ENCODE peak calls at places on chromosomes 7 and 10, in four cellular contexts. M is K562, W is HepG2, A is GM12878. E is an unnamed sample.
A peak's percentile ranks its signal among the peaks of the same experiment; 100 is the strongest.

GRCh38 chr10:33783078-33783477 is 448.6 kb upstream of the NRP1 start:
- DNase-seq in W (no peak), A (no peak), M (no peak), E (no peak)

GRCh38 chr10:78912361-78913218 is 156.2 kb upstream of the ZMIZ1 start:
- DNase-seq in A (no peak), M (no peak), W (no peak), E (no peak)

GRCh38 chr10:80501381-80501912 is 36.3 kb upstream of the SH2D4B start:
- DNase-seq in M (no peak), W (no peak), A (no peak), E (no peak)

GRCh38 chr7:28678421-28678965 is 266.2 kb downstream of the CREB5 start:
- DNase-seq in W (no peak), A (no peak), M (no peak), E (no peak)

GRCh38 chr10:7593068-7593467 is 73.7 kb downstream of the ITIH5 start:
- DNase-seq in M (no peak), A (no peak), W (no peak), E (no peak)

GRCh38 chr7:73736885-73737284 is 1.7 kb downstream of the ABHD11 start:
- DNase-seq in A (no peak), M (no peak), W (no peak), E (no peak)

GRCh38 chr7:49127359-49127848 is 203.1 kb downstream of the CDC14C start:
- DNase-seq in M (no peak), W (no peak), A (no peak), E (no peak)

GRCh38 chr10:80319318-80319717 is 29.9 kb upstream of the MAT1A start:
- DNase-seq in A (no peak), M (no peak), W (no peak), E (no peak)

GRCh38 chr10:3499120-3499519 is 285.9 kb downstream of the KLF6 start:
- DNase-seq in W (no peak), A (no peak), M (no peak), E (no peak)

GRCh38 chr10:116809528-116810500 is 39.5 kb upstream of the ENO4 start:
- DNase-seq in M (peak; percentile 38), A (no peak), W (peak; percentile 12), E (no peak)

GRCh38 chr7:74480861-74481417 is 27.2 kb downstream of the GTF2IRD1 start:
- DNase-seq in A (no peak), W (no peak), M (no peak), E (no peak)

GRCh38 chr7:81150951-81151361 is 232.1 kb upstream of the SEMA3C start:
- DNase-seq in W (peak; percentile 25), A (no peak), M (no peak), E (no peak)

GRCh38 chr7:124550036-124550435 is 215.6 kb downstream of the GPR37 start:
- DNase-seq in M (no peak), W (no peak), A (no peak), E (no peak)

DNA sequence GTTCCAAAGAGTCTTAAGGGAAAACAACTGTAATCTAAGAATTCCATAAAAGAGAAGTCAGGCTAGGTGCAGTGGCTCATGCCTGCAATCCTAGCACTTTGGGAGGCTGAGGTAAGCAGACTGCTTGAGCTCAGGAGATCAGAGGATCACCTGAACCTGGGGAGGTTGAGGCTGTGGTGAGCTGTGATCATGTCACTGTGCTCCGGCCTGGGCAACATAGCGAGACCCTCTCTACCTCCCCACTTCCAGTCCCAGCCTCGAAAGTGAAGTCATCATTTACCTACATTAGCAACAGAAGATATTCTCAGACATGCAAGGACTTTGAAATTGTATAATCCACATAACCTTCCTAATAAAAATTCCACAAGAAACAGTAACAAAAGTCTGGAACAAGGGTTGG is 129.8 kb upstream of the DNAJB12 start:
- DNase-seq in W (no peak), M (no peak), A (no peak), E (no peak)
- TF ChIP-seq POLR2A in W (no peak), M (no peak), A (no peak), E (no peak)

GRCh38 chr10:95509281-95509680 is 51.9 kb downstream of the SORBS1 start:
- DNase-seq in W (no peak), M (no peak), A (no peak), E (no peak)

GRCh38 chr10:95513941-95514392 is 47.2 kb downstream of the SORBS1 start:
- DNase-seq in W (no peak), M (no peak), A (no peak), E (no peak)

GRCh38 chr10:95511314-95511713 is 49.9 kb downstream of the SORBS1 start:
- DNase-seq in A (no peak), W (no peak), M (no peak), E (no peak)

GRCh38 chr10:95516774-95517373 is 44.3 kb downstream of the SORBS1 start:
- DNase-seq in M (no peak), A (no peak), W (no peak), E (no peak)

DNA sequence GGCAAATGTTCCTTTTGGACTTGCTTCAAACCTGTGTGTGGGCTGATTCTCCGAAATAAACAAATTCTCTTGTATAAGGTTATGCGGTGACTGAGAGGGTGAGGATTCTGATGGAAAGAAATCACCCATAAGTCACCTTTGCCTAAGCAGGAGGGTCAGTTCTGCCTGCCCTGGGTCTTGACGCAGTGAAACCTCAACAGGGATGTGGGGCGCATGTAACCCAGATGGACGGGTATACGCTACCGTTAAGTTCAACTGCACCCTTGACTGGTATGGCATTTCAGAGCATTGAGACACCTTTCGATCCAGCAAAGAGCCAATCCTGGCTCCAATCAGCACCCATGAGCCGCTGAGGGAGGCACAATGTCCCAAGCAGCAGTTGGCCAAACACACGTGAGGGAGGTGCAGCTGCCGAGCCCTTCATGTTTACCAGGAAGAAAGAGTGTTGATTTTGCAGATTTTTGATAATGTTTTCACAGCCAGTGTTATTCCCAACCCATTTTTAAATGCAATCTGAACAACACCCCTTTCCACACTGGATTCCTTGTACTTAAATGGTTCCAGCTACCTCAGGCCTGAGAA is 48.1 kb downstream of the SORBS1 start:
- DNase-seq in A (no peak), M (no peak), W (peak; percentile 57), E (no peak)
- TF ChIP-seq POLR2AphosphoS5 in A (no peak), M (no peak), W (no peak), E (no peak)

GRCh38 chr7:85471740-85472139 is 284.9 kb upstream of the SEMA3D start:
- DNase-seq in A (no peak), M (no peak), W (no peak), E (no peak)
- TF ChIP-seq TAF1 in A (no peak), M (no peak), W (no peak), E (no peak)

GRCh38 chr7:130384841-130385599 is 4.7 kb downstream of the CPA1 start:
- DNase-seq in M (no peak), A (no peak), W (no peak), E (no peak)
- TF ChIP-seq POLR2A in M (no peak), A (no peak), W (no peak), E (no peak)

GRCh38 chr7:36096460-36097095 is 56.5 kb upstream of the EEPD1 start:
- DNase-seq in A (no peak), W (peak; percentile 61), M (no peak), E (no peak)
- TF ChIP-seq POLR2AphosphoS5 in A (no peak), W (no peak), M (no peak), E (no peak)

DNA sequence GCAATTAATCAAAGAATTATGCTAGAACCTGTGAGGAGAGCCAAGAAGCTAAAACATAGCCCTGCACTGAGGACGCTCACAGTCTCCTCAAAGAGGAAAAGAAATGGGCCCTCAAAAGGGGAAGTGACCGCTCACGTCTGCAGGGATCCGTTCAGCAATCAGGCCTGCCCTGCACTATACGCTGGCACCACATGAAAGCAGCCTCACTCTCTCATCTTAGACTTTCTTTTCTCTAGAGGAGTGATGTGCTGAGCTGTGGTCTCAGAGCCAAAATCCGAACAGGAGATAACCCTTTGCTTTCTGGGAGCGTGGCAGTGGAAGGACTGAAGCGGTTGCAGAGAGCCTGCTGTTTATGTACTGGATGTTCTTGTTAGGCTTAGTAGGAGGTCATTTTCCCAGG is 6.3 kb upstream of the IL2RA start:
- DNase-seq in M (no peak), A (no peak), W (no peak), E (no peak)
- TF ChIP-seq TAF1 in M (no peak), A (no peak), W (no peak), E (no peak)

E was measured in GM12892.